ENCODE peak calls at places on chromosome 6, in nine cellular contexts. J is sigmoid colon, R is stomach, A is heart left ventricle, Z is H54, M is NB4, O is tibial nerve, P is ovary, Y is body of pancreas. N is an unnamed sample.

GRCh38 chr6:68777956-68778355 is 142.9 kb downstream of the ADGRB3 start:
- DNase-seq in J (no peak), R (no peak), A (no peak), Z (no peak), M (no peak), O (no peak), P (no peak), Y (no peak), N (no peak)

GRCh38 chr6:39681566-39682250 is 43.5 kb downstream of the KIF6 start:
- DNase-seq in J (no peak), R (no peak), A (no peak), Z (no peak), M (no peak), O (no peak), P (no peak), Y (no peak), N (no peak)

GRCh38 chr6:16741112-16742016 is 19.9 kb downstream of the ATXN1 start:
- DNase-seq in J (no peak), R (no peak), A (no peak), Z (peak), M (peak), O (no peak), P (no peak), Y (no peak), N (no peak)

GRCh38 chr6:18047406-18047805 is 60.0 kb upstream of the KIF13A start:
- DNase-seq in J (no peak), R (no peak), A (no peak), Z (no peak), M (no peak), O (no peak), P (no peak), Y (no peak), N (no peak)

GRCh38 chr6:159125014-159125609 is 44.1 kb upstream of the FNDC1 start:
- DNase-seq in J (no peak), R (no peak), A (no peak), Z (no peak), M (no peak), O (no peak), P (no peak), Y (no peak), N (no peak)

GRCh38 chr6:40891686-40892085 is 147.3 kb downstream of the UNC5CL start:
- DNase-seq in J (no peak), R (no peak), A (no peak), Z (no peak), M (no peak), O (no peak), P (no peak), Y (no peak), N (no peak)

GRCh38 chr6:1832844-1833787 is 223.4 kb downstream of the FOXC1 start:
- DNase-seq in J (no peak), R (peak), A (peak), Z (no peak), M (no peak), O (peak), P (peak), Y (peak), N (no peak)

GRCh38 chr6:2209226-2209809 is 36.1 kb downstream of the GMDS start:
- DNase-seq in J (no peak), R (peak), A (no peak), Z (no peak), M (peak), O (no peak), P (no peak), Y (peak), N (peak)

GRCh38 chr6:31738048-31738979 is 1.5 kb upstream of the MSH5 start:
- DNase-seq in J (no peak), R (peak), A (peak), Z (peak), M (peak), O (no peak), P (no peak), Y (peak), N (peak)

GRCh38 chr6:85468326-85468725 is 18.4 kb downstream of the NT5E start:
- DNase-seq in J (no peak), R (no peak), A (no peak), Z (no peak), M (no peak), O (no peak), P (no peak), Y (no peak), N (no peak)

GRCh38 chr6:56756791-56757582 is 114.3 kb upstream of the DST start:
- DNase-seq in J (no peak), R (no peak), A (no peak), Z (no peak), M (no peak), O (no peak), P (no peak), Y (no peak), N (no peak)

GRCh38 chr6:43436577-43437282 is 9.4 kb downstream of the ABCC10 start:
- DNase-seq in J (no peak), R (peak), A (peak), Z (peak), M (no peak), O (no peak), P (peak), Y (peak), N (no peak)

GRCh38 chr6:81487489-81487888 is 265.0 kb downstream of the TENT5A start:
- DNase-seq in J (peak), R (peak), A (peak), Z (no peak), M (no peak), O (peak), P (peak), Y (peak), N (no peak)

GRCh38 chr6:17107768-17108325 is 6.0 kb downstream of the STMND1 start:
- DNase-seq in J (no peak), R (no peak), A (no peak), Z (no peak), M (no peak), O (no peak), P (no peak), Y (no peak), N (no peak)

GRCh38 chr6:16324622-16325225 is 86.3 kb downstream of the GMPR start:
- DNase-seq in J (no peak), R (no peak), A (no peak), Z (no peak), M (no peak), O (no peak), P (no peak), Y (no peak), N (no peak)

GRCh38 chr6:131840936-131841583 is 33.2 kb downstream of the ENPP1 start:
- DNase-seq in J (no peak), R (no peak), A (no peak), Z (no peak), M (no peak), O (no peak), P (no peak), Y (no peak), N (no peak)

GRCh38 chr6:37783831-37784584 is 35.5 kb upstream of the ZFAND3 start:
- DNase-seq in J (peak), R (peak), A (no peak), Z (no peak), M (peak), O (peak), P (peak), Y (peak), N (no peak)

GRCh38 chr6:133512410-133513016 is 271.4 kb downstream of the EYA4 start:
- DNase-seq in J (no peak), R (peak), A (no peak), Z (peak), M (peak), O (no peak), P (peak), Y (peak), N (peak)

GRCh38 chr6:169959129-169960002 is 207.9 kb downstream of the ERMARD start:
- DNase-seq in J (peak), R (peak), A (peak), Z (no peak), M (peak), O (no peak), P (no peak), Y (peak), N (no peak)

GRCh38 chr6:101454106-101454676 is 60.7 kb downstream of the GRIK2 start:
- DNase-seq in J (no peak), R (no peak), A (no peak), Z (no peak), M (no peak), O (no peak), P (no peak), Y (no peak), N (no peak)

GRCh38 chr6:148464319-148465010 is 121.8 kb downstream of the SASH1 start:
- DNase-seq in J (peak), R (peak), A (peak), Z (peak), M (peak), O (peak), P (peak), Y (peak), N (peak)

GRCh38 chr6:89895273-89895874 is 1.1 kb downstream of the GJA10 start:
- DNase-seq in J (no peak), R (no peak), A (no peak), Z (peak), M (peak), O (no peak), P (no peak), Y (no peak), N (peak)

GRCh38 chr6:1424306-1424927 is 35.0 kb downstream of the FOXF2 start:
- DNase-seq in J (peak), R (peak), A (no peak), Z (peak), M (peak), O (no peak), P (no peak), Y (peak), N (no peak)

GRCh38 chr6:137216875-137217553 is 2.2 kb downstream of the IFNGR1 start:
- DNase-seq in J (no peak), R (peak), A (no peak), Z (no peak), M (no peak), O (no peak), P (no peak), Y (no peak), N (no peak)
- TF ChIP-seq POLR2A in J (no peak), R (no peak), A (no peak), Z (no peak), M (no peak), O (no peak), P (no peak), Y (peak), N (no peak)

GRCh38 chr6:54074591-54075195 is 36.5 kb upstream of the MLIP start:
- DNase-seq in J (no peak), R (no peak), A (peak), Z (no peak), M (no peak), O (no peak), P (no peak), Y (no peak), N (no peak)
- TF ChIP-seq POLR2A in J (no peak), R (no peak), A (no peak), Z (no peak), M (no peak), O (no peak), P (no peak), Y (no peak), N (no peak)

DNA sequence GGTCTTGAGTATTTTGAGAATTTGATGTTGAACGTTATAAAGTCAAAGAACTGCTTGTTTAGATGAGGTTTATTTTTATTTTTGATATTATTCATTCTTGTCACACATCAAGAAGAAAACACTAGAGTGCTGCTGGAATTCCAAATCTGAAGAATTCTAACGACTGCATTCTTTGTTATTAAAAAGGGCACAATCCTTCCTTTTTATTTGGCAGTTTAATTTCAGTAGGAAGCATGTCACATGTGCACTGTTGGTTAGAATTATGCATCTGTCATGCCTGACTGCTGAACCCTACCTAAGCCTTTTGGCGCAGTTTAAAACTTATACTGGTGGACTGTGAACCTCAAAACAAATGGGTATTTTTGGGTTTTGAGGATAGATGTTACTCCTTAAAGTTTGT is 4.0 kb downstream of the ID4 start:
- DNase-seq in J (no peak), R (no peak), A (no peak), Z (no peak), M (no peak), O (no peak), P (no peak), Y (no peak), N (no peak)
- TF ChIP-seq POLR2A in J (no peak), R (no peak), A (no peak), Z (no peak), M (no peak), O (no peak), P (no peak), Y (no peak), N (no peak)

DNA sequence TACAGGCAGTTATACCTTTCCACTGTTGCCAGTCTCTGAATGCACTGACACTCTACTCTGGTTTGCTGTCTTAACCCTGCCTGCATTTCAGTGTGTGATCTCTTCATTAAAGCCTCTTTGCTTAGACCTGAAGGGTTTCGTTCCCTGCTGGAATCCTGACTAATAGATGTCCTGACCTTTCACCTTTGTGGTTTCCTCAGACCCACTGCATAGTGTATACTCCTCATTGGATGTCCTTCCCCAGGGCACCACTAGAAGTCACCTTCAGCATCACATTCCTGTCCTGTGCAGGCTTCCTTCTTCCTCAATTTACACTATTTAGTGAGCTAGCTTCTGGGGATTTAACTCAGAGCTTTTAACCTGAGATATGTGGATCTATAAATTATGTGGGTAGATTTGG is 120.6 kb downstream of the RCAN2 start:
- DNase-seq in J (no peak), R (no peak), A (no peak), Z (no peak), M (peak), O (no peak), P (no peak), Y (no peak), N (no peak)
- TF ChIP-seq POLR2A in J (no peak), R (no peak), A (no peak), Z (no peak), M (no peak), O (no peak), P (no peak), Y (no peak), N (no peak)

DNA sequence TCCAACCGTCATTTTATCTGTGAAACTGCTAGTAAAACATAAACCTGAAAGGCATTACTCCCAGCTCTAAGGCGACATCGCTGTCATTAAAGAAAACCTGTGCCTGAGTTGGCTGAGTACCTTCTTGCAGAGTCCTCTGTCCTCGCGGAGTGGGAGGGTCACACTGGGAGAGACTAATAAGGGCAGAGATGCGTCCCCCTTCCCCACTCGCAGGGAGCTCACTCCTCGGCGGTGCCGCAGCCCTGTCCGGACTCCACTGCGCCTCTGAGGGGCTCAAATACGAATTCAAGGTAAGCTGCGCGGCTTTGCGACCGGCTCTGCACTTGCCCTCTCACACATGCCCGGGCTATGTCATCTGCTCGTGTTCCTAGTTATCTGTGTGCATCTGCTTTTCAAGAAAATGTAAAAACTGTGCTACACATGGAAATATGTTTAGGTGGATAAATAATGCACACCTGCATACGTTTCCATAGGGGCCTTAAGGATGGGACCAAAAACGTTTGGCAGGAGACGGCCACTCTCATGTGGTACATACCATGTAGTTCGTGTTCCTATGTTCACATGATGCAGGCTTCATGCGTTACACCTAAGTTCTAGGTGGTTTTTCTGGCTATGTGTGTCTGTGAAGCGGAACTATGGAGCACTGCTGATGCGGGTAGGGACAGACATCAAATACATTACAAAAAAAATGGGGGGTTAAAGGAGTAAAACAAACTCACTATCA is at the start of gene COL19A1:
- DNase-seq in J (peak), R (no peak), A (peak), Z (no peak), M (peak), O (no peak), P (no peak), Y (peak), N (peak)
- TF ChIP-seq POLR2A in J (no peak), R (no peak), A (no peak), Z (no peak), M (no peak), O (no peak), P (no peak), Y (no peak), N (no peak)

GRCh38 chr6:10174761-10175160 is 240.1 kb downstream of the TFAP2A start:
- DNase-seq in J (no peak), R (no peak), A (no peak), Z (no peak), M (no peak), O (no peak), P (no peak), Y (no peak), N (no peak)

GRCh38 chr6:10166031-10166430 is 248.8 kb downstream of the TFAP2A start:
- DNase-seq in J (no peak), R (no peak), A (no peak), Z (no peak), M (peak), O (no peak), P (no peak), Y (no peak), N (no peak)

GRCh38 chr6:10175330-10175729 is 239.5 kb downstream of the TFAP2A start:
- DNase-seq in J (no peak), R (no peak), A (no peak), Z (no peak), M (no peak), O (no peak), P (no peak), Y (no peak), N (no peak)

GRCh38 chr6:10174056-10174455 is 240.8 kb downstream of the TFAP2A start:
- DNase-seq in J (no peak), R (no peak), A (no peak), Z (no peak), M (no peak), O (no peak), P (no peak), Y (no peak), N (no peak)

DNA sequence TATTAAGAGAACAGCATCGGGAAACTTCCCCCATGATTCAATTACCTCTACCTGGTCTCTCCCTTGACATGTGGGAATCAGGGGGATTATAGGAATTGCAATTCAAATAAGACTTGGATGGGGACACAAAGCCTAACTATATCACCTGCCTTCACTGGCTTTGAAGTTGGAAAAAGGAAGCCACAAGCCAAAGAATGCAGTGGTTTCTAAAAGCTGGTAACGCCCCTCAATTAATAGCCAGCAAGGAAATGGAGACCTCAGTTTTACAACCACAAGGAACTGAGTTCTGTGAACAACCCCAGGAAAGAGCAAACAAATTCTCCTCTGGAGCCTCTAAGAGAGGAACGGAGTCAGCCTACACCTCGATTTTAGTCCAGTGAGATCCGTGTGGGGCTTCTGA is 244.1 kb downstream of the TFAP2A start:
- DNase-seq in J (no peak), R (no peak), A (no peak), Z (no peak), M (no peak), O (no peak), P (no peak), Y (no peak), N (no peak)
- TF ChIP-seq POLR2A in J (no peak), R (no peak), A (no peak), Z (no peak), M (no peak), O (no peak), P (no peak), Y (no peak), N (no peak)

N was measured in erythroblast.